ENCODE peak calls at places on chromosome 11, in four cellular contexts. V, I, N and P are unnamed samples.

GRCh38 chr11:120065876-120066275 is 72.0 kb downstream of the TRIM29 start:
- DNase-seq in V (no peak), I (no peak), N (no peak), P (no peak)

GRCh38 chr11:67442504-67443398 is 525 bp downstream of the CORO1B start:
- DNase-seq in V (no peak), I (no peak), N (no peak), P (no peak)

GRCh38 chr11:60951909-60952741 is at the start of gene SLC15A3:
- DNase-seq in V (peak), I (no peak), N (no peak), P (no peak)

GRCh38 chr11:61158691-61159381 is 2.4 kb downstream of the VPS37C start:
- DNase-seq in V (no peak), I (no peak), N (no peak), P (no peak)

GRCh38 chr11:106917973-106918372 is 100.3 kb downstream of the GUCY1A2 start:
- DNase-seq in V (no peak), I (peak), N (no peak), P (no peak)

GRCh38 chr11:68213135-68213515 is at the start of gene KMT5B:
- DNase-seq in V (peak), I (no peak), N (peak), P (peak)

GRCh38 chr11:86983071-86983488 is 27.9 kb upstream of the FZD4 start:
- DNase-seq in V (no peak), I (no peak), N (no peak), P (no peak)

GRCh38 chr11:91921974-91922373 is 302.6 kb upstream of the FAT3 start:
- DNase-seq in V (no peak), I (no peak), N (no peak), P (peak)

GRCh38 chr11:123062892-123063395 is 1.0 kb upstream of the HSPA8 start:
- DNase-seq in V (no peak), I (no peak), N (no peak), P (no peak)

GRCh38 chr11:120784566-120785251 is 239.2 kb upstream of the TBCEL start:
- DNase-seq in V (no peak), I (no peak), N (no peak), P (no peak)

GRCh38 chr11:695606-696381 is at the start of gene TMEM80:
- DNase-seq in V (peak), I (peak), N (peak), P (peak)

GRCh38 chr11:6156628-6157367 is 13.3 kb downstream of the OR52B2 start:
- DNase-seq in V (no peak), I (no peak), N (no peak), P (no peak)

GRCh38 chr11:123585721-123586120 is 68.7 kb downstream of the SCN3B start:
- DNase-seq in V (no peak), I (no peak), N (no peak), P (no peak)

GRCh38 chr11:69909561-69910518 is 90.6 kb upstream of the FGF3 start:
- DNase-seq in V (no peak), I (no peak), N (no peak), P (no peak)

GRCh38 chr11:61054927-61055562 is 47.2 kb upstream of the CD5 start:
- DNase-seq in V (no peak), I (no peak), N (no peak), P (no peak)

GRCh38 chr11:35622070-35622469 is 3.8 kb downstream of the FJX1 start:
- DNase-seq in V (no peak), I (peak), N (peak), P (peak)

GRCh38 chr11:34929794-34930763 is 13.7 kb downstream of the PDHX start:
- DNase-seq in V (no peak), I (no peak), N (no peak), P (no peak)

GRCh38 chr11:2582436-2582931 is 117.3 kb downstream of the KCNQ1OT1 start:
- DNase-seq in V (no peak), I (no peak), N (no peak), P (no peak)

GRCh38 chr11:12045914-12046635 is 37.6 kb upstream of the DKK3 start:
- DNase-seq in V (no peak), I (no peak), N (no peak), P (no peak)

GRCh38 chr11:78080084-78080817 is 589 bp upstream of the NDUFC2 start:
- DNase-seq in V (no peak), I (no peak), N (no peak), P (no peak)

GRCh38 chr11:35165416-35166368 is 26.7 kb downstream of the CD44 start:
- DNase-seq in V (peak), I (no peak), N (no peak), P (no peak)

GRCh38 chr11:17581036-17581731 is 34.1 kb downstream of the OTOG start:
- DNase-seq in V (no peak), I (no peak), N (no peak), P (no peak)

GRCh38 chr11:131764126-131764525 is 393.7 kb downstream of the NTM start:
- DNase-seq in V (no peak), I (no peak), N (no peak), P (no peak)

GRCh38 chr11:15747671-15748070 is 608.7 kb downstream of the SOX6 start:
- DNase-seq in V (no peak), I (no peak), N (no peak), P (no peak)